ENCODE peak calls at places on chromosomes 2 and 18, in five cellular contexts. One of them, this sample, is unnamed.
A peak's percentile ranks its signal among the peaks of the same experiment; 100 is the strongest.

GRCh38 chr18:11997466-11997865 is 16.2 kb downstream of the IMPA2 start:
- DNase-seq in RWPE1: no peak
- DNase-seq in testis: no peak
- DNase-seq in colonic mucosa: no peak
- DNase-seq in neural crest cell: no peak
- DNase-seq in this sample: no peak

GRCh38 chr2:65349863-65350262 is 82.5 kb downstream of the SPRED2 start:
- DNase-seq in RWPE1: peak; percentile 67
- DNase-seq in testis: peak; percentile 62
- DNase-seq in colonic mucosa: peak; percentile 84
- DNase-seq in neural crest cell: no peak
- DNase-seq in this sample: no peak

GRCh38 chr2:85255813-85256581 is 71.8 kb downstream of the TGOLN2 start:
- DNase-seq in RWPE1: peak; percentile 91
- DNase-seq in testis: peak; percentile 58
- DNase-seq in colonic mucosa: no peak
- DNase-seq in neural crest cell: peak; percentile 63
- DNase-seq in this sample: peak; percentile 56

GRCh38 chr2:240869109-240869955 is 708 bp downstream of the AGXT start:
- DNase-seq in RWPE1: no peak
- DNase-seq in testis: no peak
- DNase-seq in colonic mucosa: no peak
- DNase-seq in neural crest cell: no peak
- DNase-seq in this sample: no peak

GRCh38 chr18:10365901-10366300 is 88.5 kb upstream of the APCDD1 start:
- DNase-seq in RWPE1: no peak
- DNase-seq in testis: no peak
- DNase-seq in colonic mucosa: no peak
- DNase-seq in neural crest cell: no peak
- DNase-seq in this sample: no peak

GRCh38 chr2:127220102-127220806 is at the start of gene CYP27C1:
- DNase-seq in RWPE1: no peak
- DNase-seq in testis: peak; percentile 28
- DNase-seq in colonic mucosa: no peak
- DNase-seq in neural crest cell: peak; percentile 48
- DNase-seq in this sample: peak; percentile 68

GRCh38 chr2:137969418-137969765 is 5.1 kb downstream of the HNMT start:
- DNase-seq in RWPE1: peak; percentile 51
- DNase-seq in testis: no peak
- DNase-seq in colonic mucosa: no peak
- DNase-seq in neural crest cell: no peak
- DNase-seq in this sample: no peak

GRCh38 chr18:14117611-14118010 is 14.6 kb downstream of the ZNF519 start:
- DNase-seq in RWPE1: no peak
- DNase-seq in testis: no peak
- DNase-seq in colonic mucosa: no peak
- DNase-seq in neural crest cell: no peak
- DNase-seq in this sample: no peak

GRCh38 chr2:160429248-160430000 is 64.2 kb downstream of the RBMS1 start:
- DNase-seq in RWPE1: no peak
- DNase-seq in testis: no peak
- DNase-seq in colonic mucosa: no peak
- DNase-seq in neural crest cell: no peak
- DNase-seq in this sample: no peak

GRCh38 chr18:48933578-48934399 is 17.0 kb downstream of the SMAD7 start:
- DNase-seq in RWPE1: no peak
- DNase-seq in testis: no peak
- DNase-seq in colonic mucosa: no peak
- DNase-seq in neural crest cell: no peak
- DNase-seq in this sample: no peak

DNA sequence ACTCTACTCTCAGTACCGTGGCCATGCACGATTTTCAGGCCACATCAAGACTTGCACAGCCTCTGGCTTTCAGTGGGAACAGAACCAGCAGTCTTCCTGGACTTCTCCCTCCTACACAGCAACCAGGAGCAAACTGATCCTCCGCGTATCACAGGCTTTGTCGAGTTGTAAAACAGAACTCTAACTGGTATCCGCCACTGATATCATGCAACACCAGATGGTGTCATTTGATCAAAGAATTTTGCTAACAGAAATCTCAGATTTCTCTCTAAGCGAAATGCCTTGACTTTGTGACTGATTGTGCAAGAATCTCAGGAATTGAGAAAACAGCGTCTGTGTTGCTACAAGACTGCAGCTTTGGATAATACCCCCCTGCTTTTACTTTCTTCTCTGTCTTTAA is 85.7 kb downstream of the COPS8 start:
- DNase-seq in RWPE1: peak; percentile 62
- DNase-seq in testis: peak; percentile 57
- DNase-seq in colonic mucosa: no peak
- DNase-seq in neural crest cell: no peak
- DNase-seq in this sample: no peak
- TF ChIP-seq CTCF in RWPE1: peak; percentile 53
- TF ChIP-seq CTCF in testis: no peak
- TF ChIP-seq CTCF in colonic mucosa: no peak
- TF ChIP-seq CTCF in neural crest cell: no peak
- TF ChIP-seq CTCF in this sample: no peak

GRCh38 chr2:67877281-67877680 is 185.5 kb downstream of the C1D start:
- DNase-seq in RWPE1: no peak
- DNase-seq in testis: no peak
- DNase-seq in colonic mucosa: no peak
- DNase-seq in neural crest cell: no peak
- DNase-seq in this sample: no peak

GRCh38 chr2:67879586-67880290 is 183.1 kb downstream of the C1D start:
- DNase-seq in RWPE1: peak; percentile 34
- DNase-seq in testis: no peak
- DNase-seq in colonic mucosa: no peak
- DNase-seq in neural crest cell: no peak
- DNase-seq in this sample: no peak

GRCh38 chr2:67883316-67884080 is 179.3 kb downstream of the C1D start:
- DNase-seq in RWPE1: no peak
- DNase-seq in testis: no peak
- DNase-seq in colonic mucosa: no peak
- DNase-seq in neural crest cell: no peak
- DNase-seq in this sample: no peak

GRCh38 chr2:67878743-67879142 is 184.1 kb downstream of the C1D start:
- DNase-seq in RWPE1: no peak
- DNase-seq in testis: no peak
- DNase-seq in colonic mucosa: no peak
- DNase-seq in neural crest cell: no peak
- DNase-seq in this sample: no peak

DNA sequence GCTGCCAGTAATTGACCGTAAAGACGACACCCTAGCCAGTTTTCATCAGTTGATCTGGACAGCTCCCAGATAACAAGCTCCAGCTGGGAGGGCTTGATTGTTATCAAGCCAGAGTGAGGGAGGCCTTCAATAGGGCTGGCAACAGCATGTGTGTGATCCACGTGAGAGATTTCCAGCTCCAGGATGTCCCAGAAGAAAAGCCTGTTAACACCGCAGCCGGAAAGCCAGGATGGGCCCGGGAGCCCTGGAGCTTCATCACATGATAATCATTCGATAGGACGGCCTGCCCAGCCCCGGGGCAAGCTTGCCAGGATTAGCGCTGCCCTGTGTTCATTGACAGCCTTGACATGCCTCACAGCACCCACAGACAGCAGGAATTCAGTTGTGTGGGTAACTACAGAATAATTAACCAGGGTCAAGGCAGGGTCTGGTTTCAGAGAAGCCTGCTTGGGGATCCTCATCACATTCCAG is 182.5 kb downstream of the C1D start:
- DNase-seq in RWPE1: peak; percentile 18
- DNase-seq in testis: no peak
- DNase-seq in colonic mucosa: no peak
- DNase-seq in neural crest cell: no peak
- DNase-seq in this sample: no peak
- TF ChIP-seq CTCF in RWPE1: no peak
- TF ChIP-seq CTCF in testis: no peak
- TF ChIP-seq CTCF in colonic mucosa: no peak
- TF ChIP-seq CTCF in neural crest cell: no peak
- TF ChIP-seq CTCF in this sample: no peak

GRCh38 chr2:11835403-11835802 is 89.0 kb downstream of the LPIN1 start:
- DNase-seq in RWPE1: no peak
- DNase-seq in testis: no peak
- DNase-seq in colonic mucosa: no peak
- DNase-seq in neural crest cell: no peak
- DNase-seq in this sample: no peak
- TF ChIP-seq CTCF in RWPE1: no peak
- TF ChIP-seq CTCF in testis: no peak
- TF ChIP-seq CTCF in colonic mucosa: no peak
- TF ChIP-seq CTCF in neural crest cell: peak; percentile 44
- TF ChIP-seq CTCF in this sample: no peak

GRCh38 chr2:110675679-110676078 is 2.2 kb downstream of the BUB1 start:
- DNase-seq in RWPE1: no peak
- DNase-seq in testis: no peak
- DNase-seq in colonic mucosa: no peak
- DNase-seq in neural crest cell: no peak
- DNase-seq in this sample: no peak
- TF ChIP-seq CTCF in RWPE1: no peak
- TF ChIP-seq CTCF in testis: no peak
- TF ChIP-seq CTCF in colonic mucosa: no peak
- TF ChIP-seq CTCF in neural crest cell: no peak
- TF ChIP-seq CTCF in this sample: no peak